ENCODE peak calls at places on chromosomes 5 and 9, in seven cellular contexts. M is mesendoderm, U is neuronal stem cell, X is IMR-90, R is trophoblast cell, E is mesenchymal stem cell, G is H1. J is an unnamed sample.

GRCh38 chr9:38681747-38682227 is 38.1 kb downstream of the FAM240B start:
- DNase-seq in M (no peak), R (peak), G (no peak), X (peak), E (peak), U (no peak), J (no peak)

GRCh38 chr9:125970340-125970739 is 223.2 kb downstream of the PBX3 start:
- DNase-seq in E (no peak), M (no peak), X (no peak), R (no peak), U (no peak), G (no peak), J (no peak)

GRCh38 chr9:33106827-33107621 is 30.6 kb upstream of the SMU1 start:
- DNase-seq in M (peak), R (peak), U (no peak), G (no peak), E (peak), X (peak), J (peak)

GRCh38 chr9:133064241-133065069 is 2.7 kb downstream of the CEL start:
- DNase-seq in R (no peak), G (no peak), X (no peak), M (no peak), E (no peak), U (no peak), J (no peak)

GRCh38 chr5:62100201-62100600 is 205.8 kb upstream of the KIF2A start:
- DNase-seq in U (no peak), M (no peak), G (no peak), X (no peak), E (no peak), R (no peak), J (no peak)

GRCh38 chr5:173331287-173331686 is 3.1 kb upstream of the STC2 start:
- DNase-seq in M (no peak), X (no peak), G (no peak), E (no peak), U (no peak), R (no peak), J (no peak)

GRCh38 chr5:175698401-175699115 is 40.7 kb downstream of the HRH2 start:
- DNase-seq in X (no peak), R (no peak), M (no peak), E (no peak), U (no peak), G (no peak), J (no peak)

GRCh38 chr5:5537426-5537825 is 114.9 kb downstream of the ICE1 start:
- DNase-seq in E (no peak), X (no peak), G (no peak), R (no peak), U (no peak), M (no peak), J (no peak)

GRCh38 chr5:131436081-131436480 is 172.2 kb downstream of the CDC42SE2 start:
- DNase-seq in M (no peak), R (no peak), U (no peak), X (no peak), G (no peak), E (no peak), J (no peak)

GRCh38 chr5:84393969-84394368 is 9.3 kb upstream of the EDIL3 start:
- DNase-seq in X (peak), E (peak), U (no peak), R (no peak), G (no peak), M (no peak), J (no peak)

GRCh38 chr5:119470851-119471451 is 18.7 kb downstream of the HSD17B4 start:
- DNase-seq in R (peak), M (peak), E (peak), X (peak), G (no peak), U (peak), J (no peak)

GRCh38 chr5:178330791-178331404 is 98.3 kb upstream of the PHYKPL start:
- DNase-seq in G (no peak), U (no peak), E (no peak), M (peak), X (no peak), R (no peak), J (no peak)

GRCh38 chr5:73380052-73380451 is 68.5 kb downstream of the FOXD1 start:
- DNase-seq in X (no peak), E (no peak), M (no peak), G (no peak), R (no peak), U (no peak), J (no peak)

GRCh38 chr5:94021246-94021645 is 279.8 kb upstream of the POU5F2 start:
- DNase-seq in E (peak), G (no peak), U (no peak), R (no peak), M (no peak), X (peak), J (no peak)

GRCh38 chr5:151483647-151484046 is 36.2 kb downstream of the SLC36A1 start:
- DNase-seq in X (no peak), R (no peak), U (no peak), M (no peak), E (no peak), G (no peak), J (no peak)

GRCh38 chr5:136006164-136006563 is 22.6 kb upstream of the TGFBI start:
- DNase-seq in X (peak), M (no peak), U (no peak), G (no peak), E (peak), R (no peak), J (no peak)

GRCh38 chr5:6220346-6221088 is 157.8 kb downstream of the MED10 start:
- DNase-seq in G (no peak), E (no peak), R (no peak), M (no peak), U (no peak), X (no peak), J (no peak)

GRCh38 chr5:133926960-133927615 is 41.3 kb downstream of the C5orf15 start:
- DNase-seq in M (no peak), G (no peak), R (peak), U (no peak), E (no peak), X (no peak), J (no peak)

GRCh38 chr5:106587-106986 is 14.6 kb downstream of the PLEKHG4B start:
- DNase-seq in U (no peak), M (no peak), E (no peak), R (no peak), X (no peak), G (no peak), J (peak)

GRCh38 chr9:85741112-85741874 is 461 bp downstream of the AGTPBP1 start:
- DNase-seq in M (peak), G (no peak), E (peak), X (peak), U (peak), R (peak), J (peak)

GRCh38 chr5:59149271-59149670 is 566.4 kb downstream of the RAB3C start:
- DNase-seq in U (no peak), X (no peak), G (no peak), R (no peak), M (no peak), E (no peak), J (no peak)

GRCh38 chr5:81789033-81789432 is 38.1 kb upstream of the SSBP2 start:
- DNase-seq in G (no peak), R (no peak), M (peak), U (no peak), E (peak), X (peak), J (no peak)

GRCh38 chr5:4547547-4547946 is 592.6 kb upstream of the ADAMTS16 start:
- DNase-seq in R (no peak), E (no peak), U (no peak), M (no peak), X (no peak), G (no peak), J (no peak)

GRCh38 chr5:76610196-76610595 is 13.0 kb downstream of the F2RL2 start:
- DNase-seq in R (no peak), X (no peak), E (no peak), G (no peak), U (no peak), M (no peak), J (no peak)

GRCh38 chr5:14738050-14738449 is 73.5 kb downstream of the OTULIN start:
- DNase-seq in X (no peak), G (no peak), R (no peak), U (no peak), E (no peak), M (no peak), J (no peak)

GRCh38 chr5:80002677-80003076 is 11.6 kb upstream of the MTX3 start:
- DNase-seq in M (no peak), E (no peak), X (no peak), U (no peak), R (no peak), G (no peak), J (no peak)

GRCh38 chr5:172616730-172617129 is 24.3 kb upstream of the NEURL1B start:
- DNase-seq in U (no peak), X (peak), M (no peak), R (peak), E (peak), G (no peak), J (no peak)

GRCh38 chr5:173513521-173513991 is 102.9 kb downstream of the BOD1 start:
- DNase-seq in E (no peak), G (no peak), R (peak), X (peak), U (no peak), M (no peak), J (no peak)

GRCh38 chr5:112411903-112412302 is 7.2 kb downstream of the EPB41L4A start:
- DNase-seq in X (no peak), E (no peak), M (no peak), G (no peak), R (no peak), U (no peak), J (no peak)

GRCh38 chr5:174433098-174433497 is 291.3 kb upstream of the MSX2 start:
- DNase-seq in E (no peak), X (no peak), M (no peak), U (no peak), G (no peak), R (no peak), J (no peak)

GRCh38 chr9:125189011-125189360 is 617 bp downstream of the PPP6C start:
- DNase-seq in R (peak), M (no peak), U (peak), X (no peak), E (peak), G (no peak), J (peak)

GRCh38 chr9:70136632-70137031 is 93.0 kb downstream of the MAMDC2 start:
- DNase-seq in R (no peak), G (no peak), M (no peak), U (no peak), X (peak), E (no peak), J (no peak)

GRCh38 chr5:9104576-9105339 is 441.1 kb downstream of the SEMA5A start:
- DNase-seq in M (no peak), E (peak), X (peak), G (no peak), R (no peak), U (no peak), J (no peak)

GRCh38 chr5:9108156-9108555 is 437.7 kb downstream of the SEMA5A start:
- DNase-seq in X (peak), U (no peak), G (no peak), M (no peak), R (no peak), E (no peak), J (no peak)

GRCh38 chr5:9105851-9106250 is 440.0 kb downstream of the SEMA5A start:
- DNase-seq in M (peak), E (peak), R (peak), X (peak), G (no peak), U (no peak), J (no peak)
- H3K23ac ChIP-seq in M (no peak), E (no peak), R (no peak), X (no peak), G (no peak), U (no peak), J (no peak)

GRCh38 chr5:55485073-55485472 is 49.7 kb downstream of the PLPP1 start:
- DNase-seq in X (no peak), R (no peak), E (no peak), U (no peak), G (peak), M (peak), J (peak)

GRCh38 chr5:55480781-55481180 is 54.0 kb downstream of the PLPP1 start:
- DNase-seq in U (no peak), E (peak), X (peak), M (no peak), G (no peak), R (no peak), J (no peak)

GRCh38 chr5:55484531-55484930 is 50.2 kb downstream of the PLPP1 start:
- DNase-seq in R (no peak), E (no peak), U (no peak), G (peak), X (no peak), M (peak), J (peak)

GRCh38 chr5:55483903-55484302 is 50.9 kb downstream of the PLPP1 start:
- DNase-seq in E (no peak), R (no peak), X (no peak), M (peak), G (no peak), U (no peak), J (no peak)

GRCh38 chr5:55481293-55481900 is 53.4 kb downstream of the PLPP1 start:
- DNase-seq in X (no peak), E (peak), G (no peak), M (no peak), U (no peak), R (no peak), J (no peak)
- H3K23ac ChIP-seq in X (peak), E (no peak), G (no peak), M (no peak), U (no peak), R (no peak), J (no peak)

GRCh38 chr9:89880721-89881120 is 275.9 kb downstream of the GADD45G start:
- DNase-seq in M (no peak), E (no peak), X (no peak), R (peak), G (no peak), U (no peak), J (no peak)
- H3K23ac ChIP-seq in M (no peak), E (no peak), X (no peak), R (no peak), G (no peak), U (peak), J (no peak)

GRCh38 chr5:78890663-78891379 is 94.3 kb downstream of the ARSB start:
- DNase-seq in X (no peak), G (no peak), E (no peak), M (no peak), R (no peak), U (no peak), J (no peak)

GRCh38 chr5:78889759-78890158 is 95.4 kb downstream of the ARSB start:
- DNase-seq in U (no peak), R (peak), G (no peak), E (peak), M (no peak), X (peak), J (no peak)

GRCh38 chr5:78896128-78896527 is 89.0 kb downstream of the ARSB start:
- DNase-seq in M (no peak), R (no peak), E (peak), G (no peak), U (no peak), X (peak), J (no peak)

GRCh38 chr5:78895616-78896015 is 89.5 kb downstream of the ARSB start:
- DNase-seq in G (no peak), E (peak), U (no peak), M (no peak), R (peak), X (peak), J (no peak)

GRCh38 chr5:78893959-78894676 is 91.0 kb downstream of the ARSB start:
- DNase-seq in U (no peak), G (no peak), X (peak), M (no peak), E (no peak), R (no peak), J (no peak)
- H3K23ac ChIP-seq in U (no peak), G (no peak), X (no peak), M (no peak), E (no peak), R (no peak), J (no peak)

GRCh38 chr9:34686732-34687131 is 4.3 kb downstream of the CCL19 start:
- DNase-seq in R (no peak), U (no peak), E (no peak), X (no peak), G (no peak), M (no peak), J (no peak)

GRCh38 chr9:34686231-34686630 is 4.8 kb downstream of the CCL19 start:
- DNase-seq in U (no peak), X (no peak), E (no peak), R (no peak), M (no peak), G (no peak), J (no peak)

GRCh38 chr9:34684145-34684544 is 6.9 kb downstream of the CCL19 start:
- DNase-seq in G (no peak), M (no peak), R (no peak), X (no peak), E (no peak), U (no peak), J (no peak)

GRCh38 chr9:34685591-34685990 is 5.5 kb downstream of the CCL19 start:
- DNase-seq in M (no peak), R (peak), E (no peak), X (no peak), U (no peak), G (no peak), J (no peak)

DNA sequence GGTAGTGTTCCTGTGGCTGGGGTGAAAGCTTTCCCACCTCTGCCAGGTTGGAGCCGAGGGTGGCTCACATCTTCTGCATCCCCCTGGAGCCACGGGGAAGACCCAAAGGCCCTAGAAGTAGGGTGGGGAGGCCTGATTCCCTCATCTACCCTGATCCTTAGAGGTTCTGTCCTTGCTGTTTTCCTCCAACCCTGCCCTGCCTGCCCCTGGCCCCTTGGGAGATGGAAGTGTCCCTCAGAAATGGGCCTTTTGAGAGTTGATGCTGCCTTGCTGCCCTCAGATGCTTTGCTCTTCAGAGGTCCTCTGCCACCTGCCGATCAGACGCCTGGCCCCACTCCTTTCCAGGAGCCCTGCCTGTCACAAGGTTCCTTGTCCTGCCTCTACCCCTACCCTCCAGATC is 6.3 kb downstream of the CCL19 start:
- DNase-seq in M (no peak), R (no peak), X (no peak), G (no peak), U (no peak), E (no peak), J (no peak)
- H3K23ac ChIP-seq in M (no peak), R (no peak), X (no peak), G (no peak), U (no peak), E (no peak), J (no peak)

J was measured in H9.